ENCODE peak calls at places on chromosomes 12 and 14, in five cellular contexts. One of them, this sample, is unnamed.
A peak's percentile ranks its signal among the peaks of the same experiment; 100 is the strongest.

GRCh38 chr14:61875483-61875882 is 113.3 kb downstream of the SNAPC1 start:
- DNase-seq in heart left ventricle: no peak
- DNase-seq in Peyer's patch: no peak
- DNase-seq in GM04504: no peak
- DNase-seq in Calu3: no peak
- DNase-seq in this sample: no peak

GRCh38 chr14:68547305-68548193 is 245.3 kb downstream of the ZFP36L1 start:
- DNase-seq in Peyer's patch: no peak
- DNase-seq in heart left ventricle: no peak
- DNase-seq in Calu3: no peak
- DNase-seq in GM04504: peak; percentile 92
- DNase-seq in this sample: no peak

GRCh38 chr12:41188058-41188840 is at the start of gene PDZRN4:
- DNase-seq in GM04504: no peak
- DNase-seq in Peyer's patch: no peak
- DNase-seq in Calu3: no peak
- DNase-seq in heart left ventricle: peak; percentile 49
- DNase-seq in this sample: peak; percentile 21

GRCh38 chr12:7869137-7869536 is 3.6 kb downstream of the SLC2A14 start:
- DNase-seq in heart left ventricle: no peak
- DNase-seq in Calu3: no peak
- DNase-seq in Peyer's patch: no peak
- DNase-seq in GM04504: peak; percentile 46
- DNase-seq in this sample: no peak

GRCh38 chr12:118337194-118337838 is 35.4 kb downstream of the TAOK3 start:
- DNase-seq in heart left ventricle: no peak
- DNase-seq in Calu3: no peak
- DNase-seq in Peyer's patch: no peak
- DNase-seq in GM04504: no peak
- DNase-seq in this sample: no peak

GRCh38 chr12:31736472-31736871 is 7.7 kb upstream of the AMN1 start:
- DNase-seq in heart left ventricle: no peak
- DNase-seq in Peyer's patch: no peak
- DNase-seq in GM04504: peak; percentile 71
- DNase-seq in Calu3: no peak
- DNase-seq in this sample: no peak

GRCh38 chr14:50943943-50944646 is at the start of gene PYGL:
- DNase-seq in heart left ventricle: peak; percentile 89
- DNase-seq in Calu3: peak; percentile 77
- DNase-seq in GM04504: peak; percentile 40
- DNase-seq in Peyer's patch: peak; percentile 20
- DNase-seq in this sample: peak; percentile 67

GRCh38 chr12:90909069-90909676 is 45.8 kb downstream of the CCER1 start:
- DNase-seq in heart left ventricle: no peak
- DNase-seq in Peyer's patch: no peak
- DNase-seq in GM04504: no peak
- DNase-seq in Calu3: peak; percentile 48
- DNase-seq in this sample: peak; percentile 17